ENCODE peak calls at places on chromosomes 11 and 22, in six cellular contexts. G, U, F, X, Y and P are unnamed samples.

GRCh38 chr11:64245797-64246623 is 733 bp downstream of the PPP1R14B start:
- DNase-seq in G (peak), U (peak), F (peak), X (peak), Y (peak), P (peak)

GRCh38 chr11:119365071-119365591 is 16.4 kb downstream of the USP2 start:
- DNase-seq in G (no peak), U (no peak), F (no peak), X (no peak), Y (no peak), P (no peak)

GRCh38 chr11:4881860-4882500 is at the start of gene OR51T1:
- DNase-seq in G (no peak), U (no peak), F (no peak), X (no peak), Y (no peak), P (no peak)

GRCh38 chr11:58058276-58059010 is 27.7 kb downstream of the OR6Q1 start:
- DNase-seq in G (peak), U (no peak), F (no peak), X (no peak), Y (no peak), P (peak)

GRCh38 chr11:134414036-134414731 is 2.1 kb upstream of the B3GAT1 start:
- DNase-seq in G (no peak), U (no peak), F (no peak), X (no peak), Y (no peak), P (no peak)

GRCh38 chr22:31947296-31947695 is 3.0 kb downstream of the YWHAH start:
- DNase-seq in G (peak), U (no peak), F (peak), X (peak), Y (no peak), P (no peak)

GRCh38 chr11:45872513-45873356 is 12.7 kb upstream of the MAPK8IP1 start:
- DNase-seq in G (peak), U (peak), F (peak), X (peak), Y (peak), P (no peak)

GRCh38 chr11:46727952-46728658 is 9.1 kb downstream of the F2 start:
- DNase-seq in G (no peak), U (no peak), F (no peak), X (no peak), Y (no peak), P (no peak)

GRCh38 chr11:45262900-45263299 is 23.2 kb downstream of the SYT13 start:
- DNase-seq in G (no peak), U (no peak), F (no peak), X (no peak), Y (no peak), P (peak)